ENCODE peak calls at places on chromosomes 5 and 9, in nine cellular contexts. One of them, this sample, is unnamed.

GRCh38 chr5:170885779-170886178 is 24.0 kb downstream of the RANBP17 start:
- DNase-seq in IMR-90: peak
- DNase-seq in activated B cell treated with CpG ODN at 0.5 μM for 24 hours: no peak
- DNase-seq in GM12865: no peak
- DNase-seq in right lobe of liver: no peak
- DNase-seq in A673: no peak
- DNase-seq in cardiac muscle cell: peak
- DNase-seq in tibial artery: no peak
- DNase-seq in uterus: no peak
- DNase-seq in this sample: no peak

GRCh38 chr5:172791726-172792445 is 20.9 kb upstream of the DUSP1 start:
- DNase-seq in tibial artery: peak
- DNase-seq in cardiac muscle cell: no peak
- DNase-seq in activated B cell treated with CpG ODN at 0.5 μM for 24 hours: no peak
- DNase-seq in A673: no peak
- DNase-seq in IMR-90: peak
- DNase-seq in uterus: no peak
- DNase-seq in GM12865: no peak
- DNase-seq in right lobe of liver: peak
- DNase-seq in this sample: no peak

GRCh38 chr9:130651752-130652151 is 12.6 kb upstream of the PRDM12 start:
- DNase-seq in uterus: no peak
- DNase-seq in A673: no peak
- DNase-seq in tibial artery: no peak
- DNase-seq in activated B cell treated with CpG ODN at 0.5 μM for 24 hours: no peak
- DNase-seq in GM12865: no peak
- DNase-seq in IMR-90: no peak
- DNase-seq in cardiac muscle cell: no peak
- DNase-seq in right lobe of liver: no peak
- DNase-seq in this sample: no peak

GRCh38 chr5:151717390-151717789 is 30.7 kb upstream of the SPARC start:
- DNase-seq in right lobe of liver: no peak
- DNase-seq in tibial artery: no peak
- DNase-seq in cardiac muscle cell: no peak
- DNase-seq in GM12865: no peak
- DNase-seq in activated B cell treated with CpG ODN at 0.5 μM for 24 hours: no peak
- DNase-seq in uterus: no peak
- DNase-seq in A673: no peak
- DNase-seq in IMR-90: no peak
- DNase-seq in this sample: no peak

GRCh38 chr5:160516696-160517530 is 95.3 kb downstream of the PTTG1 start:
- DNase-seq in A673: no peak
- DNase-seq in right lobe of liver: no peak
- DNase-seq in GM12865: no peak
- DNase-seq in IMR-90: no peak
- DNase-seq in cardiac muscle cell: no peak
- DNase-seq in tibial artery: no peak
- DNase-seq in uterus: no peak
- DNase-seq in activated B cell treated with CpG ODN at 0.5 μM for 24 hours: no peak
- DNase-seq in this sample: no peak

GRCh38 chr9:137588891-137589290 is 1.4 kb downstream of the ZMYND19 start:
- DNase-seq in A673: no peak
- DNase-seq in IMR-90: no peak
- DNase-seq in uterus: no peak
- DNase-seq in tibial artery: no peak
- DNase-seq in cardiac muscle cell: no peak
- DNase-seq in activated B cell treated with CpG ODN at 0.5 μM for 24 hours: no peak
- DNase-seq in GM12865: no peak
- DNase-seq in right lobe of liver: no peak
- DNase-seq in this sample: no peak

GRCh38 chr9:4700932-4701331 is 21.6 kb downstream of the CDC37L1 start:
- DNase-seq in cardiac muscle cell: no peak
- DNase-seq in activated B cell treated with CpG ODN at 0.5 μM for 24 hours: no peak
- DNase-seq in IMR-90: no peak
- DNase-seq in right lobe of liver: no peak
- DNase-seq in GM12865: no peak
- DNase-seq in A673: no peak
- DNase-seq in uterus: no peak
- DNase-seq in tibial artery: no peak
- DNase-seq in this sample: no peak

GRCh38 chr5:178241259-178241658 is 8.7 kb upstream of the PHYKPL start:
- DNase-seq in GM12865: peak
- DNase-seq in cardiac muscle cell: no peak
- DNase-seq in right lobe of liver: peak
- DNase-seq in IMR-90: no peak
- DNase-seq in tibial artery: no peak
- DNase-seq in A673: no peak
- DNase-seq in uterus: no peak
- DNase-seq in activated B cell treated with CpG ODN at 0.5 μM for 24 hours: no peak
- DNase-seq in this sample: peak

GRCh38 chr9:88593537-88594185 is 58.7 kb downstream of the NXNL2 start:
- DNase-seq in IMR-90: peak
- DNase-seq in A673: peak
- DNase-seq in cardiac muscle cell: peak
- DNase-seq in tibial artery: no peak
- DNase-seq in activated B cell treated with CpG ODN at 0.5 μM for 24 hours: no peak
- DNase-seq in right lobe of liver: no peak
- DNase-seq in uterus: peak
- DNase-seq in GM12865: peak
- DNase-seq in this sample: no peak

GRCh38 chr5:5523066-5523505 is 100.6 kb downstream of the ICE1 start:
- DNase-seq in tibial artery: no peak
- DNase-seq in right lobe of liver: no peak
- DNase-seq in IMR-90: peak
- DNase-seq in A673: peak
- DNase-seq in uterus: no peak
- DNase-seq in activated B cell treated with CpG ODN at 0.5 μM for 24 hours: no peak
- DNase-seq in cardiac muscle cell: no peak
- DNase-seq in GM12865: peak
- DNase-seq in this sample: no peak

GRCh38 chr5:43192558-43193170 is 639 bp downstream of the NIM1K start:
- DNase-seq in cardiac muscle cell: peak
- DNase-seq in activated B cell treated with CpG ODN at 0.5 μM for 24 hours: peak
- DNase-seq in uterus: no peak
- DNase-seq in IMR-90: peak
- DNase-seq in right lobe of liver: no peak
- DNase-seq in tibial artery: no peak
- DNase-seq in GM12865: peak
- DNase-seq in A673: peak
- DNase-seq in this sample: no peak

GRCh38 chr5:180130291-180130869 is 58.8 kb upstream of the RNF130 start:
- DNase-seq in activated B cell treated with CpG ODN at 0.5 μM for 24 hours: no peak
- DNase-seq in right lobe of liver: peak
- DNase-seq in IMR-90: no peak
- DNase-seq in GM12865: no peak
- DNase-seq in cardiac muscle cell: no peak
- DNase-seq in uterus: peak
- DNase-seq in A673: no peak
- DNase-seq in tibial artery: no peak
- DNase-seq in this sample: peak

GRCh38 chr5:72511371-72512178 is 4.4 kb upstream of the ZNF366 start:
- DNase-seq in GM12865: no peak
- DNase-seq in IMR-90: peak
- DNase-seq in right lobe of liver: no peak
- DNase-seq in tibial artery: no peak
- DNase-seq in cardiac muscle cell: no peak
- DNase-seq in activated B cell treated with CpG ODN at 0.5 μM for 24 hours: no peak
- DNase-seq in uterus: no peak
- DNase-seq in A673: no peak
- DNase-seq in this sample: no peak

GRCh38 chr9:121564861-121565260 is 65.2 kb upstream of the GGTA1 start:
- DNase-seq in activated B cell treated with CpG ODN at 0.5 μM for 24 hours: no peak
- DNase-seq in GM12865: no peak
- DNase-seq in A673: no peak
- DNase-seq in IMR-90: no peak
- DNase-seq in right lobe of liver: no peak
- DNase-seq in cardiac muscle cell: no peak
- DNase-seq in uterus: no peak
- DNase-seq in tibial artery: no peak
- DNase-seq in this sample: no peak

GRCh38 chr5:150542933-150543445 is 35.1 kb downstream of the NDST1 start:
- DNase-seq in right lobe of liver: peak
- DNase-seq in GM12865: no peak
- DNase-seq in A673: no peak
- DNase-seq in tibial artery: no peak
- DNase-seq in activated B cell treated with CpG ODN at 0.5 μM for 24 hours: no peak
- DNase-seq in uterus: no peak
- DNase-seq in cardiac muscle cell: no peak
- DNase-seq in IMR-90: no peak
- DNase-seq in this sample: peak

GRCh38 chr5:53480474-53481353 is at the start of gene FST:
- DNase-seq in activated B cell treated with CpG ODN at 0.5 μM for 24 hours: peak
- DNase-seq in GM12865: no peak
- DNase-seq in uterus: peak
- DNase-seq in cardiac muscle cell: peak
- DNase-seq in A673: no peak
- DNase-seq in tibial artery: no peak
- DNase-seq in IMR-90: peak
- DNase-seq in right lobe of liver: peak
- DNase-seq in this sample: no peak

GRCh38 chr5:82692826-82693225 is 384.4 kb downstream of the TMEM167A start:
- DNase-seq in tibial artery: no peak
- DNase-seq in uterus: no peak
- DNase-seq in IMR-90: no peak
- DNase-seq in cardiac muscle cell: no peak
- DNase-seq in activated B cell treated with CpG ODN at 0.5 μM for 24 hours: no peak
- DNase-seq in A673: no peak
- DNase-seq in GM12865: no peak
- DNase-seq in right lobe of liver: no peak
- DNase-seq in this sample: no peak

GRCh38 chr5:149792963-149793362 is 62.9 kb downstream of the PPARGC1B start:
- DNase-seq in cardiac muscle cell: no peak
- DNase-seq in right lobe of liver: no peak
- DNase-seq in activated B cell treated with CpG ODN at 0.5 μM for 24 hours: no peak
- DNase-seq in uterus: no peak
- DNase-seq in GM12865: no peak
- DNase-seq in A673: no peak
- DNase-seq in tibial artery: no peak
- DNase-seq in IMR-90: no peak
- DNase-seq in this sample: no peak

GRCh38 chr9:81652058-81652457 is 37.3 kb downstream of the TLE1 start:
- DNase-seq in cardiac muscle cell: no peak
- DNase-seq in uterus: no peak
- DNase-seq in GM12865: no peak
- DNase-seq in IMR-90: no peak
- DNase-seq in activated B cell treated with CpG ODN at 0.5 μM for 24 hours: no peak
- DNase-seq in A673: no peak
- DNase-seq in right lobe of liver: no peak
- DNase-seq in tibial artery: no peak
- DNase-seq in this sample: no peak

GRCh38 chr9:110808599-110808980 is 140.0 kb downstream of the MUSK start:
- DNase-seq in uterus: no peak
- DNase-seq in IMR-90: no peak
- DNase-seq in cardiac muscle cell: no peak
- DNase-seq in A673: no peak
- DNase-seq in tibial artery: no peak
- DNase-seq in right lobe of liver: no peak
- DNase-seq in activated B cell treated with CpG ODN at 0.5 μM for 24 hours: no peak
- DNase-seq in GM12865: peak
- DNase-seq in this sample: no peak
- TF ChIP-seq CTCF in uterus: no peak
- TF ChIP-seq CTCF in IMR-90: no peak
- TF ChIP-seq CTCF in cardiac muscle cell: no peak
- TF ChIP-seq CTCF in A673: no peak
- TF ChIP-seq CTCF in tibial artery: no peak
- TF ChIP-seq CTCF in right lobe of liver: no peak
- TF ChIP-seq CTCF in activated B cell treated with CpG ODN at 0.5 μM for 24 hours: no peak
- TF ChIP-seq CTCF in GM12865: no peak
- TF ChIP-seq CTCF in this sample: no peak

DNA sequence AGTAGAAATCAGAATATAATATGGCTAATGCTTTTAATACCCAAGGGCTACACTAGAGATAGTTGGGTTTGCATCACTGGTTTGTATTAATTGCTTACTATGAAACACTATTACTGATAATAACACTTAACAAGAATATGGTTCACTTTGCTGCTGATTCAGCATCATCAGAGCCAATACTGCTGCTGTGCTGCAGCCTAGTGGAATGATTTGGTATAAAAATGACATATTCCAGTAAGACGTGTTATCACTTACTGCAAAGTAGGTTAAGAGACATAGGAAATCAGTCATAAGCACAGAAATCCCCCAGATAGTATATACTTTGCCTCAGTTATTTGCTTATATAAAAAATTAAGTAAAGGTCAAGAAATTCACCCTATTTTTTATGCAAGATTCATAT is 2.8 kb downstream of the CDH10 start:
- DNase-seq in tibial artery: no peak
- DNase-seq in GM12865: peak
- DNase-seq in A673: peak
- DNase-seq in uterus: no peak
- DNase-seq in IMR-90: peak
- DNase-seq in right lobe of liver: no peak
- DNase-seq in cardiac muscle cell: peak
- DNase-seq in activated B cell treated with CpG ODN at 0.5 μM for 24 hours: no peak
- DNase-seq in this sample: no peak
- TF ChIP-seq CTCF in tibial artery: no peak
- TF ChIP-seq CTCF in GM12865: peak
- TF ChIP-seq CTCF in A673: peak
- TF ChIP-seq CTCF in uterus: peak
- TF ChIP-seq CTCF in IMR-90: peak
- TF ChIP-seq CTCF in right lobe of liver: peak
- TF ChIP-seq CTCF in cardiac muscle cell: peak
- TF ChIP-seq CTCF in activated B cell treated with CpG ODN at 0.5 μM for 24 hours: no peak
- TF ChIP-seq CTCF in this sample: peak

DNA sequence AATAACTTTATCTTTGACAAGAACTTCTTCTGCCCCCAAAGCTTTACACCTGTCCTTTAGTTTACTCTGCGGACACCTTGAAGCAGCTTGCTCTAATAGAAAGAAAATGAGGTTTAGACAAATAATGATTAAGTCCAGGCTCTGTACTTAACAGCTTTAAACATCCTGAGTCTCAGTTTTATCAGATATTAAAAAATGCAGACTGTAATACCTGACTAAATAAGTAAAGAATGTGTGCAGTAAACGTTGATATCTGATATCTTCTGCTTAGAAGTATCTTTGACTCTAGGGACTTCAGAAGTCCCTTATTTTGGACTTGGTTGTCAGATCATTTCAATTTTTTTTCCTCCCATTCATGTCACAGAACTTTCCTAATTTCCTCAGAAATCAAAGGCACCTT is 1060.4 kb downstream of the CDH12 start:
- DNase-seq in cardiac muscle cell: no peak
- DNase-seq in activated B cell treated with CpG ODN at 0.5 μM for 24 hours: no peak
- DNase-seq in tibial artery: no peak
- DNase-seq in right lobe of liver: no peak
- DNase-seq in IMR-90: peak
- DNase-seq in GM12865: no peak
- DNase-seq in A673: no peak
- DNase-seq in uterus: no peak
- DNase-seq in this sample: no peak
- TF ChIP-seq CTCF in cardiac muscle cell: no peak
- TF ChIP-seq CTCF in activated B cell treated with CpG ODN at 0.5 μM for 24 hours: no peak
- TF ChIP-seq CTCF in tibial artery: no peak
- TF ChIP-seq CTCF in right lobe of liver: no peak
- TF ChIP-seq CTCF in IMR-90: no peak
- TF ChIP-seq CTCF in GM12865: no peak
- TF ChIP-seq CTCF in A673: no peak
- TF ChIP-seq CTCF in uterus: no peak
- TF ChIP-seq CTCF in this sample: no peak

DNA sequence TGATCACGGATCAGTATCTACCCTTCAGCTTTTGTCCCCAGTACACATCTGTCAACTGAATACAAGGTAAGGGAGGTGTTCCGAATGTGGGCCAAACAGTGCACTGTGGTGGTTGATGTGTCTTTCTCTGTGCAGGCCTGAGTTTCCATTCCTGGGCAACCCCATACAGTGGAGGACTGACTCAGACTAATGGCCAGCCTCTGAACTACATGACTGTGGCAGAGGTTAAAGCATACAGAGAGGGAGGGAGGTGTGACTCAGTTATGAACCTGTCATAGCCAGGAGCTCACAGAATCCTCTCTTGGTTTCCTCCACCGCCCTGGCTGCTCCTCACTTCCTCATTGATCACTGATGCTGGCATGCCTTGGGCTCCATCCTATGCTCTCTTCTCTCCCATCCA is 136.4 kb upstream of the TAS2R1 start:
- DNase-seq in tibial artery: no peak
- DNase-seq in activated B cell treated with CpG ODN at 0.5 μM for 24 hours: no peak
- DNase-seq in right lobe of liver: no peak
- DNase-seq in cardiac muscle cell: peak
- DNase-seq in uterus: no peak
- DNase-seq in IMR-90: peak
- DNase-seq in A673: no peak
- DNase-seq in GM12865: peak
- DNase-seq in this sample: no peak
- TF ChIP-seq CTCF in tibial artery: no peak
- TF ChIP-seq CTCF in activated B cell treated with CpG ODN at 0.5 μM for 24 hours: no peak
- TF ChIP-seq CTCF in right lobe of liver: no peak
- TF ChIP-seq CTCF in cardiac muscle cell: no peak
- TF ChIP-seq CTCF in uterus: no peak
- TF ChIP-seq CTCF in IMR-90: peak
- TF ChIP-seq CTCF in A673: no peak
- TF ChIP-seq CTCF in GM12865: no peak
- TF ChIP-seq CTCF in this sample: no peak

This sample was measured in chondrocyte.